ENCODE peak calls at places on chromosomes 5 and 9, in eight cellular contexts. N is activated T-cell treated with anti-CD3 and anti-CD28 coated beads, Interleukin-2, amount 50 U/mL, for 1 hour; I is NCI-H345; Y is HCEC 1CT; Z is activated CD4-positive, alpha-beta T cell treated with anti-CD3 and anti-CD28 coated beads for 24 hours; M is breast epithelium; F is effector memory CD8-positive, alpha-beta T cell; B is NCI-H1105 treated with DMSO at 0.1 percent for 48 hours. T is an unnamed sample.
A peak's percentile ranks its signal among the peaks of the same experiment; 100 is the strongest.

GRCh38 chr9:16058131-16058549 is 505.3 kb downstream of the CCDC171 start:
- DNase-seq in N (no peak), I (no peak), Y (peak; percentile 91), Z (no peak), M (no peak), F (no peak), B (no peak), T (no peak)

GRCh38 chr5:102666164-102666951 is 88.7 kb upstream of the PAM start:
- DNase-seq in N (no peak), I (peak; percentile 66), Y (no peak), Z (no peak), M (no peak), F (no peak), B (peak; percentile 60), T (no peak)

GRCh38 chr5:59562756-59563389 is 330.7 kb downstream of the PDE4D start:
- DNase-seq in N (no peak), I (no peak), Y (peak; percentile 80), Z (no peak), M (peak; percentile 62), F (peak; percentile 1), B (no peak), T (peak; percentile 1)

GRCh38 chr9:116842658-116843057 is 155.6 kb downstream of the TRIM32 start:
- DNase-seq in N (no peak), I (peak; percentile 90), Y (no peak), Z (no peak), M (no peak), F (no peak), B (peak; percentile 38), T (no peak)

GRCh38 chr5:124596595-124597388 is 149.6 kb downstream of the ZNF608 start:
- DNase-seq in N (no peak), I (no peak), Y (peak; percentile 71), Z (no peak), M (no peak), F (no peak), B (no peak), T (no peak)

GRCh38 chr5:2744485-2744884 is 7.0 kb downstream of the IRX2 start:
- DNase-seq in N (no peak), I (no peak), Y (no peak), Z (no peak), M (no peak), F (no peak), B (no peak), T (no peak)

GRCh38 chr9:133333566-133333965 is 2.4 kb downstream of the SURF6 start:
- DNase-seq in N (no peak), I (no peak), Y (no peak), Z (no peak), M (no peak), F (no peak), B (no peak), T (no peak)

GRCh38 chr5:131514316-131515275 is 120.4 kb downstream of the RAPGEF6 start:
- DNase-seq in N (no peak), I (no peak), Y (peak; percentile 37), Z (no peak), M (no peak), F (peak; percentile 32), B (no peak), T (no peak)

GRCh38 chr9:109640232-109641078 is 139.5 kb upstream of the PALM2AKAP2 start:
- DNase-seq in N (no peak), I (peak; percentile 80), Y (no peak), Z (no peak), M (no peak), F (no peak), B (peak; percentile 87), T (no peak)

GRCh38 chr5:31995011-31995410 is 179.1 kb downstream of the GOLPH3 start:
- DNase-seq in N (no peak), I (no peak), Y (no peak), Z (no peak), M (no peak), F (no peak), B (no peak), T (no peak)

GRCh38 chr9:135376511-135377173 is 102.9 kb upstream of the PPP1R26 start:
- DNase-seq in N (no peak), I (no peak), Y (no peak), Z (no peak), M (no peak), F (no peak), B (no peak), T (no peak)

GRCh38 chr5:171913987-171914273 is 92.5 kb downstream of the FBXW11 start:
- DNase-seq in N (no peak), I (no peak), Y (peak; percentile 1), Z (no peak), M (no peak), F (no peak), B (no peak), T (no peak)

T was measured in GM12892.